ENCODE peak calls at places on chromosomes 16 and 17, in ten cellular contexts. One of them, this sample, is unnamed.

GRCh38 chr17:78343433-78344201 is 16.3 kb downstream of the SOCS3 start:
- DNase-seq in NCI-H460: no peak
- DNase-seq in neural crest cell: no peak
- DNase-seq in NCI-H345: no peak
- DNase-seq in stimulated activated CD8-positive, alpha-beta memory T cell treated with anti-CD3 and anti-CD28 coated beads, Interleukin-4, amount 100 ng/mL, for 4 hours: peak
- DNase-seq in DMS 273 treated with DMSO at 0.1 percent for 48 hours: no peak
- DNase-seq in activated naive CD8-positive, alpha-beta T cell treated with anti-CD3 and anti-CD28 coated beads, Interleukin-2, amount 50 U/mL, for 24 hours: peak
- DNase-seq in A172: peak
- DNase-seq in NCI-H774: peak
- DNase-seq in GM04504: no peak
- DNase-seq in this sample: no peak

GRCh38 chr17:50817142-50817751 is 18.1 kb upstream of the WFIKKN2 start:
- DNase-seq in DMS 273 treated with DMSO at 0.1 percent for 48 hours: no peak
- DNase-seq in A172: no peak
- DNase-seq in NCI-H460: peak
- DNase-seq in GM04504: no peak
- DNase-seq in NCI-H774: no peak
- DNase-seq in neural crest cell: peak
- DNase-seq in stimulated activated CD8-positive, alpha-beta memory T cell treated with anti-CD3 and anti-CD28 coated beads, Interleukin-4, amount 100 ng/mL, for 4 hours: peak
- DNase-seq in NCI-H345: no peak
- DNase-seq in activated naive CD8-positive, alpha-beta T cell treated with anti-CD3 and anti-CD28 coated beads, Interleukin-2, amount 50 U/mL, for 24 hours: peak
- DNase-seq in this sample: no peak

GRCh38 chr16:70689970-70690905 is 4.4 kb upstream of the MTSS2 start:
- DNase-seq in GM04504: no peak
- DNase-seq in neural crest cell: no peak
- DNase-seq in A172: peak
- DNase-seq in NCI-H774: no peak
- DNase-seq in NCI-H345: no peak
- DNase-seq in stimulated activated CD8-positive, alpha-beta memory T cell treated with anti-CD3 and anti-CD28 coated beads, Interleukin-4, amount 100 ng/mL, for 4 hours: no peak
- DNase-seq in activated naive CD8-positive, alpha-beta T cell treated with anti-CD3 and anti-CD28 coated beads, Interleukin-2, amount 50 U/mL, for 24 hours: no peak
- DNase-seq in DMS 273 treated with DMSO at 0.1 percent for 48 hours: peak
- DNase-seq in NCI-H460: no peak
- DNase-seq in this sample: no peak

GRCh38 chr16:50252874-50253510 is 13.4 kb upstream of the ADCY7 start:
- DNase-seq in NCI-H774: no peak
- DNase-seq in A172: no peak
- DNase-seq in DMS 273 treated with DMSO at 0.1 percent for 48 hours: no peak
- DNase-seq in NCI-H460: no peak
- DNase-seq in NCI-H345: no peak
- DNase-seq in stimulated activated CD8-positive, alpha-beta memory T cell treated with anti-CD3 and anti-CD28 coated beads, Interleukin-4, amount 100 ng/mL, for 4 hours: no peak
- DNase-seq in neural crest cell: no peak
- DNase-seq in GM04504: no peak
- DNase-seq in activated naive CD8-positive, alpha-beta T cell treated with anti-CD3 and anti-CD28 coated beads, Interleukin-2, amount 50 U/mL, for 24 hours: no peak
- DNase-seq in this sample: no peak

GRCh38 chr16:48462146-48462740 is 77.0 kb upstream of the SIAH1 start:
- DNase-seq in GM04504: no peak
- DNase-seq in activated naive CD8-positive, alpha-beta T cell treated with anti-CD3 and anti-CD28 coated beads, Interleukin-2, amount 50 U/mL, for 24 hours: no peak
- DNase-seq in NCI-H460: peak
- DNase-seq in stimulated activated CD8-positive, alpha-beta memory T cell treated with anti-CD3 and anti-CD28 coated beads, Interleukin-4, amount 100 ng/mL, for 4 hours: no peak
- DNase-seq in NCI-H345: no peak
- DNase-seq in A172: peak
- DNase-seq in NCI-H774: no peak
- DNase-seq in neural crest cell: no peak
- DNase-seq in DMS 273 treated with DMSO at 0.1 percent for 48 hours: no peak
- DNase-seq in this sample: no peak

GRCh38 chr16:51409001-51409675 is 258.1 kb upstream of the SALL1 start:
- DNase-seq in DMS 273 treated with DMSO at 0.1 percent for 48 hours: no peak
- DNase-seq in NCI-H345: no peak
- DNase-seq in NCI-H460: no peak
- DNase-seq in GM04504: no peak
- DNase-seq in A172: no peak
- DNase-seq in activated naive CD8-positive, alpha-beta T cell treated with anti-CD3 and anti-CD28 coated beads, Interleukin-2, amount 50 U/mL, for 24 hours: no peak
- DNase-seq in NCI-H774: no peak
- DNase-seq in neural crest cell: no peak
- DNase-seq in stimulated activated CD8-positive, alpha-beta memory T cell treated with anti-CD3 and anti-CD28 coated beads, Interleukin-4, amount 100 ng/mL, for 4 hours: no peak
- DNase-seq in this sample: no peak

GRCh38 chr17:83080641-83081560 is 1.5 kb downstream of the METRNL start:
- DNase-seq in NCI-H774: no peak
- DNase-seq in neural crest cell: no peak
- DNase-seq in activated naive CD8-positive, alpha-beta T cell treated with anti-CD3 and anti-CD28 coated beads, Interleukin-2, amount 50 U/mL, for 24 hours: peak
- DNase-seq in A172: no peak
- DNase-seq in NCI-H460: no peak
- DNase-seq in NCI-H345: peak
- DNase-seq in stimulated activated CD8-positive, alpha-beta memory T cell treated with anti-CD3 and anti-CD28 coated beads, Interleukin-4, amount 100 ng/mL, for 4 hours: peak
- DNase-seq in DMS 273 treated with DMSO at 0.1 percent for 48 hours: no peak
- DNase-seq in GM04504: no peak
- DNase-seq in this sample: no peak

GRCh38 chr16:51431517-51432241 is 280.6 kb upstream of the SALL1 start:
- DNase-seq in GM04504: peak
- DNase-seq in A172: peak
- DNase-seq in neural crest cell: no peak
- DNase-seq in activated naive CD8-positive, alpha-beta T cell treated with anti-CD3 and anti-CD28 coated beads, Interleukin-2, amount 50 U/mL, for 24 hours: no peak
- DNase-seq in stimulated activated CD8-positive, alpha-beta memory T cell treated with anti-CD3 and anti-CD28 coated beads, Interleukin-4, amount 100 ng/mL, for 4 hours: no peak
- DNase-seq in NCI-H460: no peak
- DNase-seq in NCI-H774: no peak
- DNase-seq in DMS 273 treated with DMSO at 0.1 percent for 48 hours: peak
- DNase-seq in NCI-H345: no peak
- DNase-seq in this sample: no peak

GRCh38 chr16:424033-424622 is 1.3 kb upstream of the RAB11FIP3 start:
- DNase-seq in A172: peak
- DNase-seq in stimulated activated CD8-positive, alpha-beta memory T cell treated with anti-CD3 and anti-CD28 coated beads, Interleukin-4, amount 100 ng/mL, for 4 hours: no peak
- DNase-seq in NCI-H345: no peak
- DNase-seq in NCI-H460: peak
- DNase-seq in NCI-H774: no peak
- DNase-seq in neural crest cell: no peak
- DNase-seq in GM04504: peak
- DNase-seq in DMS 273 treated with DMSO at 0.1 percent for 48 hours: peak
- DNase-seq in activated naive CD8-positive, alpha-beta T cell treated with anti-CD3 and anti-CD28 coated beads, Interleukin-2, amount 50 U/mL, for 24 hours: no peak
- DNase-seq in this sample: no peak

This sample was measured in iPS DF 19.7.